ENCODE peak calls at places on chromosomes 13 and 19, in nine cellular contexts. One of them, this sample, is unnamed.

GRCh38 chr19:51253088-51253806 is 2.4 kb downstream of the SIGLECL1 start:
- DNase-seq in endothelial cell: no peak
- DNase-seq in lower lobe of right lung: no peak
- DNase-seq in astrocyte of the spinal cord: no peak
- DNase-seq in fibroblast of mammary gland: no peak
- DNase-seq in GM06990: no peak
- DNase-seq in brain microvascular endothelial cell: no peak
- DNase-seq in left lung: no peak
- DNase-seq in stomach: no peak
- DNase-seq in this sample: no peak

GRCh38 chr19:35044317-35045117 is 3.0 kb downstream of the HPN start:
- DNase-seq in GM06990: no peak
- DNase-seq in astrocyte of the spinal cord: peak; percentile 40
- DNase-seq in endothelial cell: peak; percentile 71
- DNase-seq in lower lobe of right lung: no peak
- DNase-seq in fibroblast of mammary gland: peak; percentile 57
- DNase-seq in brain microvascular endothelial cell: no peak
- DNase-seq in left lung: no peak
- DNase-seq in stomach: peak; percentile 68
- DNase-seq in this sample: peak; percentile 71

GRCh38 chr13:110156186-110157065 is 150.5 kb downstream of the COL4A1 start:
- DNase-seq in left lung: no peak
- DNase-seq in lower lobe of right lung: no peak
- DNase-seq in GM06990: no peak
- DNase-seq in endothelial cell: no peak
- DNase-seq in stomach: no peak
- DNase-seq in fibroblast of mammary gland: peak; percentile 4
- DNase-seq in astrocyte of the spinal cord: no peak
- DNase-seq in brain microvascular endothelial cell: no peak
- DNase-seq in this sample: no peak

GRCh38 chr19:55333870-55334269 is 5.8 kb upstream of the KMT5C start:
- DNase-seq in endothelial cell: no peak
- DNase-seq in stomach: peak; percentile 60
- DNase-seq in lower lobe of right lung: no peak
- DNase-seq in GM06990: no peak
- DNase-seq in left lung: no peak
- DNase-seq in astrocyte of the spinal cord: no peak
- DNase-seq in fibroblast of mammary gland: no peak
- DNase-seq in brain microvascular endothelial cell: no peak
- DNase-seq in this sample: no peak

GRCh38 chr13:26663801-26664200 is 96.8 kb downstream of the GPR12 start:
- DNase-seq in left lung: no peak
- DNase-seq in lower lobe of right lung: no peak
- DNase-seq in astrocyte of the spinal cord: no peak
- DNase-seq in GM06990: no peak
- DNase-seq in stomach: no peak
- DNase-seq in brain microvascular endothelial cell: no peak
- DNase-seq in endothelial cell: no peak
- DNase-seq in fibroblast of mammary gland: no peak
- DNase-seq in this sample: no peak

GRCh38 chr13:62193919-62194318 is 778.3 kb upstream of the PCDH20 start:
- DNase-seq in astrocyte of the spinal cord: no peak
- DNase-seq in endothelial cell: no peak
- DNase-seq in brain microvascular endothelial cell: no peak
- DNase-seq in fibroblast of mammary gland: no peak
- DNase-seq in lower lobe of right lung: no peak
- DNase-seq in left lung: no peak
- DNase-seq in GM06990: no peak
- DNase-seq in stomach: no peak
- DNase-seq in this sample: no peak

GRCh38 chr19:40716031-40716654 is 543 bp downstream of the COQ8B start:
- DNase-seq in GM06990: peak; percentile 68
- DNase-seq in left lung: peak; percentile 42
- DNase-seq in endothelial cell: no peak
- DNase-seq in stomach: no peak
- DNase-seq in fibroblast of mammary gland: peak; percentile 97
- DNase-seq in astrocyte of the spinal cord: no peak
- DNase-seq in brain microvascular endothelial cell: peak; percentile 94
- DNase-seq in lower lobe of right lung: no peak
- DNase-seq in this sample: no peak

GRCh38 chr19:41264581-41265375 is 606 bp downstream of the HNRNPUL1 start:
- DNase-seq in GM06990: peak; percentile 64
- DNase-seq in fibroblast of mammary gland: peak; percentile 39
- DNase-seq in brain microvascular endothelial cell: peak; percentile 16
- DNase-seq in endothelial cell: peak; percentile 56
- DNase-seq in stomach: peak; percentile 43
- DNase-seq in left lung: peak; percentile 60
- DNase-seq in lower lobe of right lung: peak; percentile 75
- DNase-seq in astrocyte of the spinal cord: peak; percentile 14
- DNase-seq in this sample: peak; percentile 29

GRCh38 chr13:96984061-96984508 is 10.2 kb downstream of the OXGR1 start:
- DNase-seq in endothelial cell: peak; percentile 28
- DNase-seq in astrocyte of the spinal cord: no peak
- DNase-seq in GM06990: no peak
- DNase-seq in brain microvascular endothelial cell: no peak
- DNase-seq in left lung: peak; percentile 43
- DNase-seq in fibroblast of mammary gland: peak; percentile 12
- DNase-seq in lower lobe of right lung: peak; percentile 67
- DNase-seq in stomach: peak; percentile 78
- DNase-seq in this sample: peak; percentile 39

GRCh38 chr13:53411443-53411842 is 382.8 kb downstream of the OLFM4 start:
- DNase-seq in lower lobe of right lung: no peak
- DNase-seq in endothelial cell: no peak
- DNase-seq in GM06990: no peak
- DNase-seq in fibroblast of mammary gland: no peak
- DNase-seq in stomach: no peak
- DNase-seq in left lung: no peak
- DNase-seq in brain microvascular endothelial cell: no peak
- DNase-seq in astrocyte of the spinal cord: no peak
- DNase-seq in this sample: no peak

GRCh38 chr19:47544075-47544474 is 28.9 kb downstream of the ZNF541 start:
- DNase-seq in GM06990: no peak
- DNase-seq in lower lobe of right lung: no peak
- DNase-seq in astrocyte of the spinal cord: no peak
- DNase-seq in left lung: no peak
- DNase-seq in brain microvascular endothelial cell: no peak
- DNase-seq in endothelial cell: no peak
- DNase-seq in stomach: no peak
- DNase-seq in fibroblast of mammary gland: no peak
- DNase-seq in this sample: no peak

GRCh38 chr13:32528358-32528757 is 10.2 kb downstream of the N4BP2L2 start:
- DNase-seq in lower lobe of right lung: no peak
- DNase-seq in fibroblast of mammary gland: peak; percentile 50
- DNase-seq in brain microvascular endothelial cell: no peak
- DNase-seq in astrocyte of the spinal cord: no peak
- DNase-seq in stomach: no peak
- DNase-seq in GM06990: no peak
- DNase-seq in left lung: no peak
- DNase-seq in endothelial cell: no peak
- DNase-seq in this sample: peak; percentile 29

GRCh38 chr13:35599385-35599784 is 122.9 kb upstream of the MAB21L1 start:
- DNase-seq in astrocyte of the spinal cord: no peak
- DNase-seq in endothelial cell: no peak
- DNase-seq in stomach: no peak
- DNase-seq in lower lobe of right lung: no peak
- DNase-seq in brain microvascular endothelial cell: no peak
- DNase-seq in fibroblast of mammary gland: no peak
- DNase-seq in left lung: no peak
- DNase-seq in GM06990: no peak
- DNase-seq in this sample: no peak

GRCh38 chr13:39452834-39453233 is 150.2 kb downstream of the LHFPL6 start:
- DNase-seq in stomach: no peak
- DNase-seq in endothelial cell: no peak
- DNase-seq in left lung: no peak
- DNase-seq in fibroblast of mammary gland: no peak
- DNase-seq in GM06990: no peak
- DNase-seq in astrocyte of the spinal cord: no peak
- DNase-seq in brain microvascular endothelial cell: no peak
- DNase-seq in lower lobe of right lung: no peak
- DNase-seq in this sample: no peak

GRCh38 chr13:24473646-24474045 is 38.9 kb downstream of the PARP4 start:
- DNase-seq in GM06990: no peak
- DNase-seq in left lung: no peak
- DNase-seq in stomach: no peak
- DNase-seq in lower lobe of right lung: no peak
- DNase-seq in endothelial cell: no peak
- DNase-seq in astrocyte of the spinal cord: no peak
- DNase-seq in brain microvascular endothelial cell: no peak
- DNase-seq in fibroblast of mammary gland: no peak
- DNase-seq in this sample: no peak

GRCh38 chr13:54194233-54195024 is 1165.8 kb downstream of the OLFM4 start:
- DNase-seq in fibroblast of mammary gland: no peak
- DNase-seq in lower lobe of right lung: no peak
- DNase-seq in GM06990: no peak
- DNase-seq in astrocyte of the spinal cord: no peak
- DNase-seq in endothelial cell: no peak
- DNase-seq in brain microvascular endothelial cell: no peak
- DNase-seq in stomach: no peak
- DNase-seq in left lung: no peak
- DNase-seq in this sample: no peak

DNA sequence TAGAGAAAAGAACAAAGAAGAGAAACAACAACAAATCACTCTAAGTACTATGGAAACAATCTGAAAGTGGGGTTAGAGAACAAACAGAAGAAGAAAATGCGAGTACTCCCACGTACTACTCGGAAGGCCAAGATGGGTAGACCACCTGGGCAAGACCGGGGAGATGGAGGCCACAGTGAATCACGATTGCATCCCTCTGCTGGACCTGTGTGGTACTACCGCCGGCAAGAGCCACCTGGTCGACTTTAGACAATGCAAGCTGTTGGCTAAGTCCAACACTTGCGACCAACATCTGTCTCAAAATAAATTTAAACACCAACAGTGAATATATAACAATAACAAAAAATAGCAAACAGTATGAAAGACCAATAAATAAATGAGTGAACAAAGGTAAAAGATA is 45.5 kb upstream of the ZNF91 start:
- DNase-seq in brain microvascular endothelial cell: no peak
- DNase-seq in GM06990: peak; percentile 5
- DNase-seq in astrocyte of the spinal cord: no peak
- DNase-seq in lower lobe of right lung: no peak
- DNase-seq in stomach: no peak
- DNase-seq in endothelial cell: no peak
- DNase-seq in left lung: no peak
- DNase-seq in fibroblast of mammary gland: no peak
- DNase-seq in this sample: no peak
- TF ChIP-seq CTCF in brain microvascular endothelial cell: peak; percentile 62
- TF ChIP-seq CTCF in GM06990: no peak
- TF ChIP-seq CTCF in astrocyte of the spinal cord: peak; percentile 44
- TF ChIP-seq CTCF in lower lobe of right lung: peak; percentile 22
- TF ChIP-seq CTCF in stomach: no peak
- TF ChIP-seq CTCF in endothelial cell: peak; percentile 13
- TF ChIP-seq CTCF in left lung: no peak
- TF ChIP-seq CTCF in fibroblast of mammary gland: peak; percentile 36
- TF ChIP-seq CTCF in this sample: peak; percentile 29

DNA sequence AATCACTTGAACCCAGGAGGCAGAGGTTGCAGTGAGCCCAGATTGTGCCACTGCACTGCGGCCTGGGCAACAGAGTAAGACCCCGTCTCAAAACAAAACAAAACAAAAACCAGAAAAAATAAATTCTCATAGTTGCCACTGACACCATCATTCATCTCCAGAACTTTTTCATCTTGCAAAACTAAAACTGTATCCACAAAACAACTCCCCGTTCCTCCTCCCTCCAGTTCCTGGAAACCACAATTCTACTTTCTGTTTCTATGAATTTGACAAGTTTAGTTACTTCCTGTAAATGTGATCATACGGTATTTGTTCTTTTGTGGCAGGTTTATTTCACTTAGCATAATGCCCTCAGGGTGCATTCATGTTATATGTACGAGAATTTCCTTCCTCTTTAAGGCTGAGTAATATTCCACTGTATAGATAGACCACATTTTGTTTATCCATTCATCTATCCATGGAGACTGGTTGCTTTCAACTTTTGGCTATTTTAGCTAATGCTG is 13.2 kb upstream of the ADGRE5 start:
- DNase-seq in endothelial cell: no peak
- DNase-seq in astrocyte of the spinal cord: no peak
- DNase-seq in stomach: no peak
- DNase-seq in lower lobe of right lung: no peak
- DNase-seq in left lung: no peak
- DNase-seq in brain microvascular endothelial cell: no peak
- DNase-seq in GM06990: peak; percentile 44
- DNase-seq in fibroblast of mammary gland: no peak
- DNase-seq in this sample: no peak
- TF ChIP-seq CTCF in endothelial cell: no peak
- TF ChIP-seq CTCF in astrocyte of the spinal cord: no peak
- TF ChIP-seq CTCF in stomach: no peak
- TF ChIP-seq CTCF in lower lobe of right lung: no peak
- TF ChIP-seq CTCF in left lung: no peak
- TF ChIP-seq CTCF in brain microvascular endothelial cell: no peak
- TF ChIP-seq CTCF in GM06990: no peak
- TF ChIP-seq CTCF in fibroblast of mammary gland: no peak
- TF ChIP-seq CTCF in this sample: no peak

DNA sequence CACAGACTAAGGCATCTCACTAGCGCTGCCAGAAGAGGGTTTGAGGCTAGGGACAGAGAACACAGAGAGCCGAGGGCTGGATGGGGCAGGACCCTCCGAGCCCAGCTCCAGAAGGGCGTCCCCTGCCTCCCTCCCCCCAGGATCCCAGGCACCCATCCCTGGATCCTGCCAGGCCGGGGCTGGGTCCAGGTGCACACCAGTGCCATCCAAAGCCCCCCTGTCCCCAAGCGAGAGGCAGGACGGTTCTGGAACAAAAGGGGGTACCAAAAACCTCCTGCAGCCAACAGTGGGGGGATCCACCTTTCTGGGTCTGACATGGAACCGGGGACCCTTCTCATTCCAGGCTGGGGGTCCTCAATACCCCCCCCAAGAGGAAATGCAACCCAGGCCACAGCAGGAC is 4.4 kb upstream of the REXO1 start:
- DNase-seq in brain microvascular endothelial cell: no peak
- DNase-seq in left lung: no peak
- DNase-seq in fibroblast of mammary gland: no peak
- DNase-seq in lower lobe of right lung: no peak
- DNase-seq in stomach: no peak
- DNase-seq in astrocyte of the spinal cord: no peak
- DNase-seq in GM06990: no peak
- DNase-seq in endothelial cell: peak; percentile 8
- DNase-seq in this sample: no peak
- TF ChIP-seq CTCF in brain microvascular endothelial cell: no peak
- TF ChIP-seq CTCF in left lung: no peak
- TF ChIP-seq CTCF in fibroblast of mammary gland: no peak
- TF ChIP-seq CTCF in lower lobe of right lung: no peak
- TF ChIP-seq CTCF in stomach: no peak
- TF ChIP-seq CTCF in astrocyte of the spinal cord: no peak
- TF ChIP-seq CTCF in GM06990: no peak
- TF ChIP-seq CTCF in endothelial cell: no peak
- TF ChIP-seq CTCF in this sample: no peak

GRCh38 chr13:91384891-91385290 is 13.5 kb upstream of the GPC5 start:
- DNase-seq in lower lobe of right lung: no peak
- DNase-seq in GM06990: no peak
- DNase-seq in fibroblast of mammary gland: no peak
- DNase-seq in brain microvascular endothelial cell: no peak
- DNase-seq in astrocyte of the spinal cord: no peak
- DNase-seq in endothelial cell: no peak
- DNase-seq in stomach: no peak
- DNase-seq in left lung: no peak
- DNase-seq in this sample: no peak

GRCh38 chr13:91383836-91384235 is 14.6 kb upstream of the GPC5 start:
- DNase-seq in brain microvascular endothelial cell: no peak
- DNase-seq in GM06990: no peak
- DNase-seq in fibroblast of mammary gland: no peak
- DNase-seq in astrocyte of the spinal cord: no peak
- DNase-seq in stomach: no peak
- DNase-seq in endothelial cell: no peak
- DNase-seq in lower lobe of right lung: no peak
- DNase-seq in left lung: no peak
- DNase-seq in this sample: no peak

GRCh38 chr13:91381371-91381770 is 17.1 kb upstream of the GPC5 start:
- DNase-seq in brain microvascular endothelial cell: peak; percentile 11
- DNase-seq in endothelial cell: no peak
- DNase-seq in astrocyte of the spinal cord: peak; percentile 50
- DNase-seq in left lung: no peak
- DNase-seq in stomach: no peak
- DNase-seq in GM06990: no peak
- DNase-seq in lower lobe of right lung: no peak
- DNase-seq in fibroblast of mammary gland: peak; percentile 27
- DNase-seq in this sample: peak; percentile 41
- TF ChIP-seq CTCF in brain microvascular endothelial cell: peak; percentile 61
- TF ChIP-seq CTCF in endothelial cell: no peak
- TF ChIP-seq CTCF in astrocyte of the spinal cord: peak; percentile 52
- TF ChIP-seq CTCF in left lung: peak; percentile 30
- TF ChIP-seq CTCF in stomach: no peak
- TF ChIP-seq CTCF in GM06990: peak; percentile 56
- TF ChIP-seq CTCF in lower lobe of right lung: peak; percentile 29
- TF ChIP-seq CTCF in fibroblast of mammary gland: peak; percentile 29
- TF ChIP-seq CTCF in this sample: peak; percentile 32

This sample was measured in fibroblast of pulmonary artery.